ENCODE peak calls at places on chromosomes 12 and 14, in ten cellular contexts. Z is smooth muscle cell of the brain vasculature; X is CMK; D is Ammon's horn; O is stimulated activated CD4-positive, alpha-beta T cell treated with anti-CD3 and anti-CD28 coated beads, Interleukin-4, amount 100 ng/mL, for 48 hours; L is mesendoderm; A is LHCN-M2; I is progenitor cell of endocrine pancreas; Y is activated naive CD4-positive, alpha-beta T cell treated with Interleukin-2 at 50 U/mL for 16 hours; P is fibroblast of pulmonary artery. G is an unnamed sample.
A peak's percentile ranks its signal among the peaks of the same experiment; 100 is the strongest.

GRCh38 chr12:4899361-4899760 is 10.3 kb upstream of the KCNA1 start:
- DNase-seq in Y (no peak), I (no peak), O (no peak), X (no peak), L (peak; percentile 23), A (no peak), P (no peak), Z (no peak), D (no peak), G (peak; percentile 44)

GRCh38 chr14:52834440-52834842 is 43.0 kb upstream of the GNPNAT1 start:
- DNase-seq in I (no peak), X (no peak), Z (peak; percentile 61), D (no peak), A (peak; percentile 92), P (peak; percentile 81), Y (no peak), O (no peak), L (no peak), G (peak; percentile 72)

GRCh38 chr14:101243587-101244338 is 317.5 kb upstream of the DIO3 start:
- DNase-seq in A (no peak), D (no peak), X (no peak), L (no peak), Z (no peak), O (no peak), P (no peak), I (no peak), Y (no peak), G (no peak)

GRCh38 chr12:13536219-13536910 is 339.8 kb downstream of the EMP1 start:
- DNase-seq in Y (no peak), A (no peak), L (no peak), I (no peak), O (no peak), D (no peak), X (no peak), P (no peak), Z (no peak), G (no peak)

GRCh38 chr12:94140556-94140955 is 7.8 kb upstream of the PLXNC1 start:
- DNase-seq in D (no peak), L (peak; percentile 75), I (no peak), X (no peak), O (peak; percentile 43), P (peak; percentile 38), A (no peak), Y (peak; percentile 61), Z (no peak), G (no peak)

GRCh38 chr12:124679533-124680371 is 112.3 kb upstream of the NCOR2 start:
- DNase-seq in O (no peak), Z (no peak), D (peak; percentile 74), Y (no peak), I (no peak), X (peak; percentile 68), A (no peak), P (no peak), L (no peak), G (no peak)

GRCh38 chr12:46959484-46959883 is 119.9 kb upstream of the PCED1B start:
- DNase-seq in D (no peak), Z (no peak), L (no peak), O (no peak), X (no peak), P (peak; percentile 89), A (peak; percentile 99), I (no peak), Y (no peak), G (no peak)

GRCh38 chr12:4858385-4858784 is 51.3 kb upstream of the KCNA1 start:
- DNase-seq in X (no peak), A (no peak), O (no peak), I (peak; percentile 50), L (peak; percentile 65), Y (no peak), P (no peak), D (peak; percentile 70), Z (no peak), G (peak; percentile 72)